ENCODE peak calls at places on chromosomes 16 and 17, in seven cellular contexts. X is aorta, I is heart right ventricle, C is small intestine, Q is mucosa of descending colon, E is thyroid gland, K is fibroblast of lung. G is an unnamed sample. For H3K9me3 and H3K4me1, the result is how much of the 10 kb centered on the place peaks cover.

GRCh38 chr17:22266231-22266630 is 573.9 kb downstream of the KCNJ18 start:
- DNase-seq in X (peak), I (no peak), K (no peak), Q (no peak), E (no peak), C (no peak), G (no peak)

GRCh38 chr16:1959269-1960039 is at the start of gene NDUFB10:
- DNase-seq in I (peak), Q (peak), C (peak), E (peak), X (peak), K (peak), G (peak)

GRCh38 chr16:27853651-27854050 is 209.9 kb downstream of the GSG1L start:
- DNase-seq in I (no peak), E (no peak), X (no peak), C (no peak), Q (no peak), K (no peak), G (no peak)

GRCh38 chr16:55832788-55833583 is at the start of gene CES1:
- DNase-seq in E (peak), I (peak), X (peak), C (peak), Q (peak), K (no peak), G (no peak)

GRCh38 chr17:31595666-31596381 is 204.3 kb downstream of the RAB11FIP4 start:
- DNase-seq in Q (no peak), C (no peak), X (peak), I (no peak), E (no peak), K (no peak), G (no peak)

GRCh38 chr16:73033271-73033998 is 14.5 kb downstream of the ZFHX3 start:
- DNase-seq in X (no peak), I (no peak), E (peak), C (no peak), Q (no peak), K (no peak), G (no peak)

GRCh38 chr16:19393226-19394074 is 24.2 kb upstream of the TMC5 start:
- DNase-seq in C (peak), K (peak), Q (no peak), X (no peak), E (peak), I (no peak), G (no peak)

GRCh38 chr16:67104061-67104460 is 5.7 kb upstream of the PHAF1 start:
- DNase-seq in X (no peak), I (no peak), C (no peak), Q (no peak), E (peak), K (peak), G (no peak)

GRCh38 chr17:81579821-81580321 is 27.7 kb upstream of the FAAP100 start:
- DNase-seq in I (no peak), E (no peak), K (peak), C (no peak), X (no peak), Q (no peak), G (no peak)

GRCh38 chr17:77200711-77201110 is 59.9 kb downstream of the SEC14L1 start:
- DNase-seq in X (peak), I (no peak), E (no peak), Q (no peak), C (no peak), K (no peak), G (no peak)

GRCh38 chr17:38604479-38605229 is 1.1 kb downstream of the SRCIN1 start:
- DNase-seq in Q (no peak), C (no peak), E (no peak), X (no peak), K (no peak), I (no peak), G (no peak)

GRCh38 chr17:57121308-57122042 is 36.4 kb downstream of the AKAP1 start:
- DNase-seq in K (peak), Q (no peak), X (no peak), E (peak), I (no peak), C (no peak), G (no peak)

GRCh38 chr17:83032781-83033180 is 46.6 kb upstream of the METRNL start:
- DNase-seq in X (no peak), E (no peak), Q (no peak), C (no peak), I (no peak), K (no peak), G (no peak)

GRCh38 chr16:75806487-75806886 is 80.2 kb upstream of the CPHXL start:
- DNase-seq in X (no peak), I (no peak), E (no peak), Q (no peak), K (no peak), C (no peak), G (no peak)
- H3K4me3 ChIP-seq in X (no peak), I (no peak), E (no peak), Q (no peak), K (no peak), C (no peak), G (no peak)

GRCh38 chr16:35910409-35910808 is 2451.0 kb downstream of the TP53TG3F start:
- DNase-seq in Q (no peak), E (no peak), C (no peak), I (no peak), K (no peak), X (no peak), G (no peak)
- H3K9me3 ChIP-seq in Q (half or more), E (under half), C (under half), I (under half), K (under half), X (under half), G (under half)

GRCh38 chr16:85560932-85561247 is 52.2 kb upstream of the GSE1 start:
- DNase-seq in X (no peak), Q (no peak), K (no peak), C (no peak), E (no peak), I (no peak), G (no peak)
- H3K4me1 ChIP-seq in X (under half), Q (half or more), K (under half), C (under half), E (half or more), I (half or more), G (under half)

DNA sequence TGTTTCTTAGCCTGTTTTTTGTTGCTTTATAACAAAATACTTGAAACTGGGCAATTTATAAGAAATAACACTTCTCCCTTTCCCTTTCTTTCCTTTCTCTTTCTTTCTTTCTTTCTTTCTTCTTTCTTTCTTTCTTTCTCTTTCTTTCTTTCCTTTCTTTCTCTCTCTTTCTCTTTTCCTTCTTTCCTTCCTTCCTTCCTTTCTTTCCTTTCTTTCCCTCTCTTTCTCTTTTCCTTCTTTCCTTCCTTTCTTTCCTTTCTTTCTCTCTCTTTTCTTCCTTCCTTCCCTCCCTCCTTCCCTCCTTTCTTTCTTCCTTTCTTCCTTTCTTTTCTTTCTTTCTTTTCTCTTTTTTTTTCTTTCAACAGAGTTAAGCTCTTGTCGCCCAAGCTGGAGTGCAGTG is 27.8 kb downstream of the FAM20A start:
- DNase-seq in E (no peak), I (no peak), K (no peak), X (no peak), C (no peak), Q (no peak), G (no peak)
- H3K4me3 ChIP-seq in E (no peak), I (no peak), K (no peak), X (no peak), C (no peak), Q (no peak), G (no peak)

G was measured in naive thymus-derived CD4-positive, alpha-beta T cell.